ENCODE peak calls at places on chromosomes 3 and 15, in five cellular contexts. M, O, E, X and I are unnamed samples.

GRCh38 chr3:52851348-52851747 is 16.5 kb upstream of the MUSTN1 start:
- DNase-seq in E (peak; percentile 15), X (no peak), O (no peak), M (no peak), I (peak; percentile 51)

GRCh38 chr3:111831840-111832239 is 27.2 kb upstream of the PHLDB2 start:
- DNase-seq in X (no peak), M (peak; percentile 21), O (no peak), E (no peak), I (no peak)

GRCh38 chr3:170496868-170497140 is 78.1 kb downstream of the CLDN11 start:
- DNase-seq in O (no peak), E (no peak), M (no peak), X (no peak), I (no peak)

GRCh38 chr3:23921052-23921511 is 4.2 kb downstream of the RPL15 start:
- DNase-seq in X (no peak), O (no peak), M (no peak), E (no peak), I (no peak)

GRCh38 chr3:177179281-177180067 is 17.8 kb downstream of the TBL1XR1 start:
- DNase-seq in X (no peak), O (no peak), M (no peak), E (no peak), I (no peak)

GRCh38 chr3:117892431-117892841 is 1142.2 kb downstream of the IGSF11 start:
- DNase-seq in O (no peak), E (no peak), X (no peak), M (no peak), I (no peak)

GRCh38 chr3:50609071-50609742 is 2.4 kb downstream of the CISH start:
- DNase-seq in X (no peak), M (no peak), O (peak; percentile 28), E (no peak), I (no peak)

GRCh38 chr3:12893872-12894271 is 52.5 kb upstream of the RPL32 start:
- DNase-seq in M (no peak), E (no peak), O (no peak), X (no peak), I (no peak)

GRCh38 chr15:77540346-77541060 is 92.2 kb downstream of the LINGO1 start:
- DNase-seq in O (no peak), E (no peak), X (no peak), M (no peak), I (no peak)

GRCh38 chr3:119778811-119779210 is 3.1 kb upstream of the NR1I2 start:
- DNase-seq in O (no peak), E (no peak), M (no peak), X (no peak), I (no peak)

GRCh38 chr3:138113309-138113708 is 2.1 kb downstream of the DZIP1L start:
- DNase-seq in X (no peak), O (no peak), M (no peak), E (peak; percentile 41), I (no peak)

GRCh38 chr3:39531681-39532080 is 64.2 kb downstream of the MOBP start:
- DNase-seq in O (no peak), E (no peak), M (no peak), X (no peak), I (no peak)

GRCh38 chr3:123667784-123668183 is 82.9 kb upstream of the HACD2 start:
- DNase-seq in X (peak; percentile 42), O (no peak), E (no peak), M (no peak), I (no peak)

GRCh38 chr15:99983894-99984293 is 250.7 kb upstream of the LYSMD4 start:
- DNase-seq in E (no peak), O (peak; percentile 31), M (no peak), X (no peak), I (no peak)

GRCh38 chr15:31974855-31975421 is 55.4 kb upstream of the CHRNA7 start:
- DNase-seq in X (no peak), E (peak; percentile 25), O (no peak), M (no peak), I (peak; percentile 37)

GRCh38 chr3:46955157-46955556 is 21.4 kb downstream of the CCDC12 start:
- DNase-seq in E (no peak), O (no peak), M (no peak), X (no peak), I (no peak)

GRCh38 chr3:69890094-69890493 is 109.4 kb upstream of the SAMMSON start:
- DNase-seq in E (no peak), O (no peak), M (no peak), X (no peak), I (no peak)

GRCh38 chr3:126300001-126300760 is 57.0 kb downstream of the KLF15 start:
- DNase-seq in E (no peak), X (no peak), O (no peak), M (no peak), I (no peak)

GRCh38 chr15:60993008-60993407 is 236.1 kb downstream of the RORA start:
- DNase-seq in E (no peak), O (no peak), M (no peak), X (no peak), I (no peak)

GRCh38 chr3:157718835-157719234 is 215.6 kb upstream of the VEPH1 start:
- DNase-seq in O (no peak), X (no peak), E (no peak), M (no peak), I (no peak)

GRCh38 chr3:124791639-124792111 is 61.4 kb downstream of the UMPS start:
- DNase-seq in O (no peak), E (no peak), X (no peak), M (no peak), I (no peak)

GRCh38 chr3:47413751-47414150 is 32.9 kb downstream of the PTPN23 start:
- DNase-seq in O (peak; percentile 42), M (no peak), E (no peak), X (no peak), I (no peak)